ENCODE peak calls at places on chromosomes 3 and 15, in six cellular contexts. C, X, J, P, D and B are unnamed samples.

GRCh38 chr3:188491276-188491687 is 337.3 kb downstream of the LPP start:
- DNase-seq in P (no peak), D (no peak), J (no peak), X (no peak), C (no peak), B (no peak)

GRCh38 chr15:92805080-92805708 is 94.9 kb upstream of the CHD2 start:
- DNase-seq in D (no peak), P (no peak), J (no peak), C (no peak), X (no peak), B (no peak)

GRCh38 chr3:156395961-156396700 is 158.8 kb downstream of the SSR3 start:
- DNase-seq in J (no peak), D (no peak), C (no peak), P (no peak), X (peak), B (no peak)

GRCh38 chr3:197753263-197753662 is 3.6 kb downstream of the FYTTD1 start:
- DNase-seq in C (no peak), P (no peak), X (no peak), D (no peak), J (no peak), B (no peak)

GRCh38 chr15:51199541-51199940 is 104.8 kb upstream of the TNFAIP8L3 start:
- DNase-seq in D (no peak), J (no peak), C (no peak), X (no peak), P (no peak), B (no peak)

GRCh38 chr3:48788544-48789162 is 59.0 kb downstream of the PRKAR2A start:
- DNase-seq in P (no peak), X (no peak), J (no peak), D (no peak), C (no peak), B (no peak)

GRCh38 chr3:177196473-177197040 is 725 bp downstream of the TBL1XR1 start:
- DNase-seq in D (peak), J (peak), P (peak), X (peak), C (peak), B (no peak)

GRCh38 chr3:192827208-192827607 is 90.4 kb downstream of the MB21D2 start:
- DNase-seq in P (no peak), J (no peak), D (no peak), X (no peak), C (no peak), B (no peak)

GRCh38 chr3:34005886-34006285 is 207.5 kb downstream of the PDCD6IP start:
- DNase-seq in X (no peak), P (no peak), D (no peak), C (no peak), J (no peak), B (no peak)

GRCh38 chr15:48059786-48060185 is 61.0 kb upstream of the SLC24A5 start:
- DNase-seq in P (no peak), D (peak), J (no peak), X (no peak), C (no peak), B (no peak)

GRCh38 chr3:132164469-132165092 is 129.8 kb upstream of the CPNE4 start:
- DNase-seq in J (no peak), C (no peak), D (no peak), P (no peak), X (no peak), B (no peak)

GRCh38 chr3:17232442-17232841 is 347.7 kb downstream of the PLCL2 start:
- DNase-seq in P (no peak), D (no peak), X (no peak), J (no peak), C (no peak), B (no peak)

GRCh38 chr15:66873856-66874255 is 171.8 kb downstream of the SMAD6 start:
- DNase-seq in D (no peak), P (no peak), X (no peak), C (no peak), J (no peak), B (no peak)

GRCh38 chr3:84547971-84548970 is 410.5 kb upstream of the CADM2 start:
- DNase-seq in X (peak), D (peak), C (no peak), P (no peak), J (no peak), B (no peak)

GRCh38 chr3:144041960-144042556 is 70.4 kb downstream of the DIPK2A start:
- DNase-seq in D (no peak), P (no peak), C (no peak), X (no peak), J (no peak), B (no peak)

GRCh38 chr15:36911322-36911944 is 188.9 kb downstream of the MEIS2 start:
- DNase-seq in X (peak), D (no peak), C (no peak), P (no peak), J (no peak), B (no peak)

GRCh38 chr15:40081691-40082194 is 26.9 kb downstream of the BMF start:
- DNase-seq in J (no peak), P (no peak), X (peak), C (no peak), D (peak), B (no peak)

GRCh38 chr3:65979152-65979551 is 59.6 kb downstream of the MAGI1 start:
- DNase-seq in D (no peak), X (no peak), J (no peak), C (no peak), P (no peak), B (no peak)

GRCh38 chr3:102163039-102163817 is 271.6 kb upstream of the ZPLD1 start:
- DNase-seq in X (peak), J (no peak), P (no peak), C (no peak), D (no peak), B (no peak)

GRCh38 chr3:38588995-38589937 is 60.2 kb downstream of the SCN5A start:
- DNase-seq in X (no peak), P (no peak), C (no peak), J (no peak), D (no peak), B (no peak)

GRCh38 chr3:100149130-100149529 is 34.8 kb upstream of the FILIP1L start:
- DNase-seq in X (no peak), J (no peak), C (no peak), D (no peak), P (no peak), B (no peak)

GRCh38 chr3:66442254-66443249 is 58.3 kb downstream of the LRIG1 start:
- DNase-seq in C (no peak), D (no peak), P (no peak), J (no peak), X (peak), B (no peak)

GRCh38 chr3:127985655-127986225 is 66.5 kb upstream of the SEC61A1 start:
- DNase-seq in P (no peak), C (no peak), J (no peak), D (no peak), X (no peak), B (no peak)

GRCh38 chr3:140384028-140384771 is 293.7 kb upstream of the TRIM42 start:
- DNase-seq in P (no peak), C (no peak), D (no peak), J (no peak), X (no peak), B (no peak)

GRCh38 chr15:100204211-100204610 is 137.6 kb downstream of the ADAMTS17 start:
- DNase-seq in J (no peak), P (no peak), D (no peak), X (no peak), C (no peak), B (no peak)

GRCh38 chr15:49621327-49622210 is 721 bp downstream of the DTWD1 start:
- DNase-seq in P (no peak), D (no peak), J (no peak), C (no peak), X (peak), B (no peak)

GRCh38 chr3:147616998-147617619 is 207.9 kb downstream of the ZIC1 start:
- DNase-seq in P (no peak), D (no peak), J (no peak), C (no peak), X (no peak), B (no peak)

GRCh38 chr3:1087066-1087555 is 5.7 kb upstream of the CNTN6 start:
- DNase-seq in P (no peak), J (no peak), D (no peak), X (peak), C (no peak), B (no peak)

GRCh38 chr3:66153961-66154923 is 66.6 kb upstream of the SLC25A26 start:
- DNase-seq in C (no peak), P (no peak), D (no peak), X (no peak), J (no peak), B (no peak)

GRCh38 chr15:73602444-73602843 is 30.7 kb downstream of the NPTN start:
- DNase-seq in C (no peak), X (no peak), D (no peak), J (no peak), P (no peak), B (no peak)

GRCh38 chr15:76353903-76354302 is 17.3 kb downstream of the ISL2 start:
- DNase-seq in X (no peak), D (no peak), J (no peak), C (no peak), P (no peak), B (no peak)

GRCh38 chr3:171177056-171177455 is 150.5 kb upstream of the SLC2A2 start:
- DNase-seq in P (no peak), C (no peak), D (no peak), X (no peak), J (no peak), B (no peak)

GRCh38 chr3:98892263-98892662 is 9.2 kb downstream of the DCBLD2 start:
- DNase-seq in X (no peak), D (no peak), P (no peak), C (no peak), J (no peak), B (no peak)

GRCh38 chr3:114880078-114880477 is 267.0 kb downstream of the ZBTB20 start:
- DNase-seq in P (no peak), C (no peak), J (no peak), D (no peak), X (no peak), B (no peak)

GRCh38 chr3:125107861-125108567 is 52.2 kb upstream of the HEG1 start:
- DNase-seq in X (no peak), C (no peak), D (no peak), P (no peak), J (no peak), B (no peak)

GRCh38 chr3:168752339-168752738 is 656.6 kb upstream of the GOLIM4 start:
- DNase-seq in X (no peak), D (no peak), P (no peak), C (no peak), J (no peak), B (no peak)

GRCh38 chr15:82105458-82106205 is 59.8 kb upstream of the MEX3B start:
- DNase-seq in J (no peak), P (no peak), C (no peak), D (no peak), X (peak), B (no peak)

GRCh38 chr15:43370975-43371974 is at the start of the genes TUBGCP4 and ZSCAN29:
- DNase-seq in D (peak), C (peak), X (peak), P (peak), J (peak), B (no peak)